ENCODE peak calls at places on chromosomes 4 and X, in six cellular contexts. One of them, this sample, is unnamed.

GRCh38 chrX:118383120-118383519 is 37.2 kb downstream of the WDR44 start:
- DNase-seq in A549: no peak
- DNase-seq in K562: no peak
- DNase-seq in HepG2: no peak
- DNase-seq in endothelial cell of umbilical vein: peak; percentile 8
- DNase-seq in GM12878: no peak
- DNase-seq in this sample: no peak

GRCh38 chr4:288891-289290 is 16.4 kb downstream of the ZNF732 start:
- DNase-seq in A549: no peak
- DNase-seq in K562: no peak
- DNase-seq in HepG2: no peak
- DNase-seq in endothelial cell of umbilical vein: no peak
- DNase-seq in GM12878: no peak
- DNase-seq in this sample: peak; percentile 43

GRCh38 chr4:866761-867390 is 40.9 kb upstream of the CPLX1 start:
- DNase-seq in A549: no peak
- DNase-seq in K562: no peak
- DNase-seq in HepG2: no peak
- DNase-seq in endothelial cell of umbilical vein: no peak
- DNase-seq in GM12878: no peak
- DNase-seq in this sample: no peak

GRCh38 chrX:13285693-13286092 is 34.2 kb downstream of the ATXN3L start:
- DNase-seq in A549: no peak
- DNase-seq in K562: no peak
- DNase-seq in HepG2: no peak
- DNase-seq in endothelial cell of umbilical vein: no peak
- DNase-seq in GM12878: no peak
- DNase-seq in this sample: no peak

GRCh38 chr4:48255130-48255958 is 14.3 kb downstream of the TEC start:
- DNase-seq in A549: no peak
- DNase-seq in K562: peak; percentile 94
- DNase-seq in HepG2: no peak
- DNase-seq in endothelial cell of umbilical vein: no peak
- DNase-seq in GM12878: no peak
- DNase-seq in this sample: no peak

GRCh38 chr4:10115657-10116624 is 658 bp downstream of the WDR1 start:
- DNase-seq in A549: peak; percentile 62
- DNase-seq in K562: peak; percentile 83
- DNase-seq in HepG2: peak; percentile 58
- DNase-seq in endothelial cell of umbilical vein: no peak
- DNase-seq in GM12878: peak; percentile 23
- DNase-seq in this sample: peak; percentile 69

GRCh38 chrX:39935414-39936064 is 162.2 kb downstream of the BCOR start:
- DNase-seq in A549: no peak
- DNase-seq in K562: peak; percentile 15
- DNase-seq in HepG2: peak; percentile 42
- DNase-seq in endothelial cell of umbilical vein: no peak
- DNase-seq in GM12878: no peak
- DNase-seq in this sample: no peak

GRCh38 chr4:3945511-3946290 is 179.5 kb downstream of the ADRA2C start:
- DNase-seq in A549: no peak
- DNase-seq in K562: no peak
- DNase-seq in HepG2: no peak
- DNase-seq in endothelial cell of umbilical vein: no peak
- DNase-seq in GM12878: no peak
- DNase-seq in this sample: no peak

GRCh38 chrX:38142598-38142997 is 78.1 kb downstream of the SRPX start:
- DNase-seq in A549: no peak
- DNase-seq in K562: no peak
- DNase-seq in HepG2: no peak
- DNase-seq in endothelial cell of umbilical vein: peak; percentile 13
- DNase-seq in GM12878: no peak
- DNase-seq in this sample: no peak

GRCh38 chr4:125728568-125728967 is 413.8 kb downstream of the FAT4 start:
- DNase-seq in A549: peak; percentile 15
- DNase-seq in K562: no peak
- DNase-seq in HepG2: no peak
- DNase-seq in endothelial cell of umbilical vein: peak; percentile 78
- DNase-seq in GM12878: no peak
- DNase-seq in this sample: no peak

GRCh38 chr4:149555146-149555545 is 260.5 kb downstream of the IQCM start:
- DNase-seq in A549: no peak
- DNase-seq in K562: no peak
- DNase-seq in HepG2: no peak
- DNase-seq in endothelial cell of umbilical vein: no peak
- DNase-seq in GM12878: no peak
- DNase-seq in this sample: no peak

GRCh38 chrX:12118134-12118533 is 20.1 kb upstream of the FRMPD4 start:
- DNase-seq in A549: no peak
- DNase-seq in K562: no peak
- DNase-seq in HepG2: no peak
- DNase-seq in endothelial cell of umbilical vein: no peak
- DNase-seq in GM12878: no peak
- DNase-seq in this sample: no peak

GRCh38 chr4:186227221-186227620 is at the start of gene KLKB1:
- DNase-seq in A549: no peak
- DNase-seq in K562: no peak
- DNase-seq in HepG2: peak; percentile 64
- DNase-seq in endothelial cell of umbilical vein: peak; percentile 15
- DNase-seq in GM12878: no peak
- DNase-seq in this sample: no peak

GRCh38 chr4:12707381-12708175 is 776.6 kb downstream of the RAB28 start:
- DNase-seq in A549: no peak
- DNase-seq in K562: no peak
- DNase-seq in HepG2: no peak
- DNase-seq in endothelial cell of umbilical vein: no peak
- DNase-seq in GM12878: no peak
- DNase-seq in this sample: no peak

GRCh38 chr4:27442146-27442545 is 581.5 kb downstream of the STIM2 start:
- DNase-seq in A549: no peak
- DNase-seq in K562: no peak
- DNase-seq in HepG2: no peak
- DNase-seq in endothelial cell of umbilical vein: no peak
- DNase-seq in GM12878: no peak
- DNase-seq in this sample: no peak

GRCh38 chr4:120769227-120769626 is 153.3 kb downstream of the PRDM5 start:
- DNase-seq in A549: no peak
- DNase-seq in K562: no peak
- DNase-seq in HepG2: no peak
- DNase-seq in endothelial cell of umbilical vein: peak; percentile 16
- DNase-seq in GM12878: no peak
- DNase-seq in this sample: no peak

GRCh38 chrX:41005445-41005992 is 79.7 kb upstream of the USP9X start:
- DNase-seq in A549: no peak
- DNase-seq in K562: no peak
- DNase-seq in HepG2: no peak
- DNase-seq in endothelial cell of umbilical vein: peak; percentile 19
- DNase-seq in GM12878: no peak
- DNase-seq in this sample: peak; percentile 25

GRCh38 chr4:109998867-109999303 is 86.2 kb downstream of the EGF start:
- DNase-seq in A549: peak; percentile 37
- DNase-seq in K562: peak; percentile 57
- DNase-seq in HepG2: peak; percentile 73
- DNase-seq in endothelial cell of umbilical vein: peak; percentile 59
- DNase-seq in GM12878: peak; percentile 38
- DNase-seq in this sample: peak; percentile 67

GRCh38 chrX:106802063-106802387 is 448 bp upstream of the TBC1D8B start:
- DNase-seq in A549: peak; percentile 11
- DNase-seq in K562: no peak
- DNase-seq in HepG2: peak; percentile 3
- DNase-seq in endothelial cell of umbilical vein: no peak
- DNase-seq in GM12878: no peak
- DNase-seq in this sample: no peak

GRCh38 chrX:106802388-106803275 is at the start of gene TBC1D8B:
- DNase-seq in A549: peak; percentile 80
- DNase-seq in K562: peak; percentile 37
- DNase-seq in HepG2: peak; percentile 89
- DNase-seq in endothelial cell of umbilical vein: peak; percentile 91
- DNase-seq in GM12878: peak; percentile 50
- DNase-seq in this sample: peak; percentile 4
- TF ChIP-seq POLR2A in A549: peak; percentile 44
- TF ChIP-seq POLR2A in K562: no peak
- TF ChIP-seq POLR2A in HepG2: no peak
- TF ChIP-seq POLR2A in endothelial cell of umbilical vein: peak; percentile 46
- TF ChIP-seq POLR2A in GM12878: no peak
- TF ChIP-seq POLR2A in this sample: no peak

GRCh38 chrX:109475174-109475891 is 6.6 kb downstream of the GUCY2F start:
- DNase-seq in A549: peak; percentile 18
- DNase-seq in K562: peak; percentile 30
- DNase-seq in HepG2: peak; percentile 35
- DNase-seq in endothelial cell of umbilical vein: peak; percentile 58
- DNase-seq in GM12878: no peak
- DNase-seq in this sample: peak; percentile 58
- TF ChIP-seq CTCF in A549: peak; percentile 50
- TF ChIP-seq CTCF in K562: peak; percentile 49
- TF ChIP-seq CTCF in HepG2: peak; percentile 71
- TF ChIP-seq CTCF in endothelial cell of umbilical vein: peak; percentile 32
- TF ChIP-seq CTCF in GM12878: peak; percentile 13
- TF ChIP-seq CTCF in this sample: peak; percentile 33

GRCh38 chr4:111556861-111557260 is 588.4 kb upstream of the FAM241A start:
- DNase-seq in A549: no peak
- DNase-seq in K562: no peak
- DNase-seq in HepG2: no peak
- DNase-seq in endothelial cell of umbilical vein: no peak
- DNase-seq in GM12878: no peak
- DNase-seq in this sample: no peak

GRCh38 chr4:111562811-111563210 is 582.4 kb upstream of the FAM241A start:
- DNase-seq in A549: no peak
- DNase-seq in K562: no peak
- DNase-seq in HepG2: no peak
- DNase-seq in endothelial cell of umbilical vein: peak; percentile 9
- DNase-seq in GM12878: no peak
- DNase-seq in this sample: no peak
- TF ChIP-seq MYC in A549: no peak
- TF ChIP-seq MYC in K562: no peak
- TF ChIP-seq MYC in HepG2: no peak
- TF ChIP-seq MYC in endothelial cell of umbilical vein: no peak
- TF ChIP-seq MYC in GM12878: no peak
- TF ChIP-seq MYC in this sample: no peak

GRCh38 chr4:83454626-83455025 is 997 bp downstream of the HELQ start:
- DNase-seq in A549: no peak
- DNase-seq in K562: peak; percentile 15
- DNase-seq in HepG2: no peak
- DNase-seq in endothelial cell of umbilical vein: no peak
- DNase-seq in GM12878: no peak
- DNase-seq in this sample: peak; percentile 19

GRCh38 chr4:83455300-83456183 is at the start of the genes HELQ and MRPS18C:
- DNase-seq in A549: peak; percentile 93
- DNase-seq in K562: peak; percentile 97
- DNase-seq in HepG2: peak; percentile 99
- DNase-seq in endothelial cell of umbilical vein: peak; percentile 99
- DNase-seq in GM12878: peak; percentile 98
- DNase-seq in this sample: peak; percentile 99

GRCh38 chr4:83456184-83456501 is 285 bp downstream of the MRPS18C start:
- DNase-seq in A549: no peak
- DNase-seq in K562: no peak
- DNase-seq in HepG2: no peak
- DNase-seq in endothelial cell of umbilical vein: no peak
- DNase-seq in GM12878: no peak
- DNase-seq in this sample: no peak
- TF ChIP-seq POLR2A in A549: no peak
- TF ChIP-seq POLR2A in K562: no peak
- TF ChIP-seq POLR2A in HepG2: no peak
- TF ChIP-seq POLR2A in endothelial cell of umbilical vein: no peak
- TF ChIP-seq POLR2A in GM12878: no peak
- TF ChIP-seq POLR2A in this sample: no peak

DNA sequence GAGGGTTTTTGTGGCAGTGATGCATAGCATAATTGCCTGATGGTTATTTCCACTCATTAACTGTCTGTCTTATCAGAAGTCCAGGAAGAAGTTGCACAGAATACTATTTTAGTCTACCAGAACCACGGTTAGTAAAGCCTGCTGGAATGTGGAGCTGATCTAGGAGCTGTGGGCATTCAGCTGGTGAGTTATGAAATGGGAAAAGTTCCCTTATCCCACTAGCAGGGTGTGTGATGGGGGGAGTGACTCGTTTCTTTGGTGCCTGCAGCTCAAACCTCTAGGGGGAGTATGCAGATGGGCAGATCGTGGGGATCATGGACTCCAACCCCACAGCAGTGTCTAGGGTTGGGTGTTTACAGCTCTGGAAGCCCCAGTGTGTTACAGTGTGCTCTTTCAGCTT is 305.6 kb upstream of the BOD1L1 start:
- DNase-seq in A549: no peak
- DNase-seq in K562: no peak
- DNase-seq in HepG2: no peak
- DNase-seq in endothelial cell of umbilical vein: no peak
- DNase-seq in GM12878: no peak
- DNase-seq in this sample: peak; percentile 8
- TF ChIP-seq CTCF in A549: no peak
- TF ChIP-seq CTCF in K562: no peak
- TF ChIP-seq CTCF in HepG2: peak; percentile 7
- TF ChIP-seq CTCF in endothelial cell of umbilical vein: no peak
- TF ChIP-seq CTCF in GM12878: no peak
- TF ChIP-seq CTCF in this sample: peak; percentile 29

GRCh38 chrX:53257166-53257565 is 24.2 kb downstream of the IQSEC2 start:
- DNase-seq in A549: no peak
- DNase-seq in K562: no peak
- DNase-seq in HepG2: no peak
- DNase-seq in endothelial cell of umbilical vein: no peak
- DNase-seq in GM12878: no peak
- DNase-seq in this sample: no peak
- TF ChIP-seq MYC in A549: no peak
- TF ChIP-seq MYC in K562: no peak
- TF ChIP-seq MYC in HepG2: no peak
- TF ChIP-seq MYC in endothelial cell of umbilical vein: no peak
- TF ChIP-seq MYC in GM12878: no peak
- TF ChIP-seq MYC in this sample: no peak

DNA sequence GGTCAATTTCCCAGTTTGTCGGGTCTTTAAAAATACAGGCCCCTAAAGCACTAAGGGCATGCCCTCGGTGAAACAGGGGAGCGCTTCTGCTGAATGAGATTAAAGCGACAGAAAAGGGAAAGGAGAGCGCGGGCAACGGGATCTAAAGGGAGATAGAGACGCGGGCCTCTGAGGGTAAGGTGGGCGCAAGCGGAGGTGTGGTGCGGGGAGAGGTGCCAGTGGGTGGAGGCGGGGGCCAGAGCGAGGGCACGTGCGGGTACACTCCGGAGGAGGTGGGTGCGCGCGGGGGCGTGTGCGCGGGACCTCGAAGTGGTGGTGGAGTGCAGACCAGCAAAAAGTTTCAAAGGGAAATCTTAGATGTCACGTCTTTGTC is 777 bp upstream of the TET2 start:
- DNase-seq in A549: no peak
- DNase-seq in K562: no peak
- DNase-seq in HepG2: no peak
- DNase-seq in endothelial cell of umbilical vein: peak; percentile 15
- DNase-seq in GM12878: no peak
- DNase-seq in this sample: no peak
- TF ChIP-seq POLR2A in A549: no peak
- TF ChIP-seq POLR2A in K562: no peak
- TF ChIP-seq POLR2A in HepG2: no peak
- TF ChIP-seq POLR2A in endothelial cell of umbilical vein: no peak
- TF ChIP-seq POLR2A in GM12878: peak; percentile 12
- TF ChIP-seq POLR2A in this sample: no peak

GRCh38 chr4:98928505-98929340 is at the start of gene EIF4E:
- DNase-seq in A549: peak; percentile 83
- DNase-seq in K562: peak; percentile 97
- DNase-seq in HepG2: peak; percentile 98
- DNase-seq in endothelial cell of umbilical vein: peak; percentile 99
- DNase-seq in GM12878: peak; percentile 96
- DNase-seq in this sample: peak; percentile 98
- TF ChIP-seq CTCF in A549: no peak
- TF ChIP-seq CTCF in K562: peak; percentile 28
- TF ChIP-seq CTCF in HepG2: peak; percentile 42
- TF ChIP-seq CTCF in endothelial cell of umbilical vein: peak; percentile 26
- TF ChIP-seq CTCF in GM12878: peak; percentile 38
- TF ChIP-seq CTCF in this sample: no peak

GRCh38 chr4:37715889-37716402 is 29.8 kb upstream of the RELL1 start:
- DNase-seq in A549: no peak
- DNase-seq in K562: no peak
- DNase-seq in HepG2: no peak
- DNase-seq in endothelial cell of umbilical vein: peak; percentile 63
- DNase-seq in GM12878: peak; percentile 43
- DNase-seq in this sample: peak; percentile 33
- TF ChIP-seq MYC in A549: no peak
- TF ChIP-seq MYC in K562: no peak
- TF ChIP-seq MYC in HepG2: no peak
- TF ChIP-seq MYC in endothelial cell of umbilical vein: no peak
- TF ChIP-seq MYC in GM12878: no peak
- TF ChIP-seq MYC in this sample: no peak

This sample was measured in NB4.